ENCODE peak calls at places on chromosomes 6 and 20, in six cellular contexts. Q is activated T-cell treated with anti-CD3 and anti-CD28 coated beads, Interleukin-2, amount 50 U/mL, for 24 hours; L is NCI-H1417; O is fibroblast of pulmonary artery; V is C1 segment of cervical spinal cord; I is IMR-90. R is an unnamed sample.

GRCh38 chr6:168782211-168782729 is 341.3 kb downstream of the SMOC2 start:
- DNase-seq in V (no peak), L (peak), Q (no peak), I (no peak), O (no peak), R (no peak)

GRCh38 chr6:37787216-37787615 is 32.3 kb upstream of the ZFAND3 start:
- DNase-seq in Q (no peak), O (no peak), V (no peak), L (no peak), I (no peak), R (no peak)

GRCh38 chr20:25226433-25227316 is 21.2 kb upstream of the PYGB start:
- DNase-seq in O (no peak), Q (no peak), I (no peak), L (no peak), V (no peak), R (no peak)

GRCh38 chr20:10681466-10681865 is 7.7 kb upstream of the JAG1 start:
- DNase-seq in O (no peak), Q (no peak), V (no peak), L (no peak), I (no peak), R (no peak)

GRCh38 chr6:44621846-44622245 is 234.3 kb downstream of the CDC5L start:
- DNase-seq in Q (no peak), L (no peak), I (no peak), V (no peak), O (peak), R (no peak)

GRCh38 chr20:16974080-16974854 is 226.1 kb downstream of the OTOR start:
- DNase-seq in O (no peak), L (no peak), I (no peak), Q (no peak), V (no peak), R (no peak)

GRCh38 chr6:88561974-88562736 is 396.0 kb upstream of the CNR1 start:
- DNase-seq in L (no peak), I (no peak), O (no peak), Q (no peak), V (no peak), R (peak)

GRCh38 chr6:22470454-22471368 is 98.7 kb upstream of the HDGFL1 start:
- DNase-seq in V (no peak), I (peak), O (peak), L (peak), Q (no peak), R (peak)

GRCh38 chr6:52953911-52954839 is 40.9 kb downstream of the GSTA4 start:
- DNase-seq in L (no peak), V (no peak), I (no peak), O (no peak), Q (no peak), R (no peak)

GRCh38 chr6:81624443-81624842 is 128.0 kb downstream of the TENT5A start:
- DNase-seq in L (no peak), V (no peak), I (peak), O (peak), Q (no peak), R (no peak)

GRCh38 chr20:62325172-62325905 is 22.5 kb downstream of the ADRM1 start:
- DNase-seq in O (no peak), I (no peak), L (no peak), Q (no peak), V (no peak), R (no peak)

GRCh38 chr20:50321797-50322480 is 131.3 kb downstream of the CEBPB start:
- DNase-seq in Q (no peak), O (peak), L (no peak), V (no peak), I (peak), R (peak)

GRCh38 chr6:106084106-106084963 is 1.8 kb upstream of the PRDM1 start:
- DNase-seq in Q (no peak), V (no peak), I (peak), O (peak), L (peak), R (peak)

GRCh38 chr6:20476501-20477043 is 57.7 kb upstream of the CDKAL1 start:
- DNase-seq in L (no peak), I (no peak), Q (no peak), V (no peak), O (no peak), R (no peak)

GRCh38 chr20:49750611-49751396 is 37.1 kb upstream of the B4GALT5 start:
- DNase-seq in Q (no peak), L (no peak), I (no peak), O (no peak), V (no peak), R (no peak)

GRCh38 chr6:158686791-158687381 is 37.0 kb downstream of the SYTL3 start:
- DNase-seq in V (no peak), L (no peak), O (no peak), Q (peak), I (no peak), R (no peak)

GRCh38 chr6:97665410-97665809 is 382.4 kb upstream of the MMS22L start:
- DNase-seq in V (no peak), L (peak), O (no peak), I (no peak), Q (no peak), R (no peak)

GRCh38 chr20:9503530-9504251 is 10.7 kb upstream of the LAMP5 start:
- DNase-seq in O (no peak), I (peak), L (no peak), Q (no peak), V (no peak), R (peak)

GRCh38 chr20:62734881-62735280 is 26.2 kb downstream of the NTSR1 start:
- DNase-seq in O (no peak), I (no peak), L (no peak), Q (no peak), V (no peak), R (no peak)

GRCh38 chr20:63165538-63166422 is 50.2 kb downstream of the YTHDF1 start:
- DNase-seq in L (no peak), V (no peak), I (no peak), O (no peak), Q (no peak), R (no peak)

GRCh38 chr6:32047084-32047478 is 8.9 kb downstream of the CYP21A2 start:
- DNase-seq in V (no peak), I (peak), O (peak), L (no peak), Q (no peak), R (peak)

GRCh38 chr6:112155900-112156299 is 68.5 kb downstream of the FAM229B start:
- DNase-seq in L (no peak), V (no peak), I (peak), O (peak), Q (no peak), R (no peak)

GRCh38 chr6:153858529-153858928 is 180.5 kb upstream of the OPRM1 start:
- DNase-seq in O (no peak), Q (no peak), I (no peak), V (no peak), L (no peak), R (no peak)